ENCODE peak calls at places on chromosomes 4 and X, in five cellular contexts. J, D, O, P and Y are unnamed samples.

GRCh38 chr4:88341227-88342192 is 37.1 kb upstream of the HERC6 start:
- DNase-seq in J (no peak), D (peak), O (peak), P (no peak), Y (no peak)

GRCh38 chrX:85611926-85612325 is 232.5 kb upstream of the POF1B start:
- DNase-seq in J (no peak), D (no peak), O (no peak), P (no peak), Y (no peak)

GRCh38 chr4:140150886-140151699 is 2.9 kb downstream of the MAML3 start:
- DNase-seq in J (no peak), D (no peak), O (peak), P (peak), Y (peak)

GRCh38 chr4:122548452-122548851 is 72.4 kb downstream of the IL21 start:
- DNase-seq in J (no peak), D (no peak), O (no peak), P (peak), Y (no peak)

GRCh38 chr4:1727117-1728031 is 6.1 kb downstream of the TACC3 start:
- DNase-seq in J (no peak), D (no peak), O (peak), P (no peak), Y (no peak)

GRCh38 chr4:87014284-87014782 is 79.5 kb downstream of the AFF1 start:
- DNase-seq in J (no peak), D (no peak), O (no peak), P (no peak), Y (no peak)

GRCh38 chr4:186297013-186297645 is 31.1 kb downstream of the F11 start:
- DNase-seq in J (no peak), D (peak), O (peak), P (no peak), Y (no peak)

GRCh38 chr4:40194602-40195161 is 2.1 kb upstream of the RHOH start:
- DNase-seq in J (no peak), D (no peak), O (no peak), P (peak), Y (peak)

GRCh38 chr4:68654946-68655721 is 15.3 kb downstream of the UGT2B15 start:
- DNase-seq in J (no peak), D (no peak), O (no peak), P (no peak), Y (no peak)

GRCh38 chrX:110086916-110087484 is 84.1 kb downstream of the TMEM164 start:
- DNase-seq in J (no peak), D (peak), O (peak), P (no peak), Y (no peak)

GRCh38 chrX:27186671-27187070 is 276.5 kb downstream of the PPP4R3C start:
- DNase-seq in J (no peak), D (no peak), O (no peak), P (peak), Y (no peak)

GRCh38 chrX:128106630-128107029 is 54.4 kb upstream of the ACTRT1 start:
- DNase-seq in J (no peak), D (no peak), O (no peak), P (no peak), Y (no peak)

GRCh38 chr4:139099366-139099982 is 77.5 kb downstream of the ELF2 start:
- DNase-seq in J (peak), D (no peak), O (peak), P (peak), Y (peak)

GRCh38 chr4:139658185-139658584 is 7.4 kb upstream of the MGST2 start:
- DNase-seq in J (no peak), D (no peak), O (no peak), P (peak), Y (no peak)

GRCh38 chr4:71229477-71230257 is 109.2 kb upstream of the SLC4A4 start:
- DNase-seq in J (no peak), D (no peak), O (peak), P (no peak), Y (no peak)

GRCh38 chr4:10074767-10075105 is 41.9 kb downstream of the WDR1 start:
- DNase-seq in J (no peak), D (no peak), O (peak), P (no peak), Y (no peak)

GRCh38 chr4:81032174-81032551 is 1.7 kb downstream of the BMP3 start:
- DNase-seq in J (no peak), D (no peak), O (no peak), P (no peak), Y (no peak)

GRCh38 chrX:85391185-85391878 is 11.9 kb upstream of the POF1B start:
- DNase-seq in J (no peak), D (no peak), O (no peak), P (no peak), Y (no peak)

GRCh38 chrX:8845060-8845459 is 43.9 kb upstream of the FAM9A start:
- DNase-seq in J (no peak), D (no peak), O (peak), P (no peak), Y (no peak)

GRCh38 chrX:8897259-8897658 is 96.1 kb upstream of the FAM9A start:
- DNase-seq in J (no peak), D (no peak), O (no peak), P (no peak), Y (no peak)

GRCh38 chr4:7291372-7292135 is 99.2 kb downstream of the SORCS2 start:
- DNase-seq in J (no peak), D (no peak), O (no peak), P (no peak), Y (no peak)

GRCh38 chr4:2413821-2414610 is 4.4 kb downstream of the ZFYVE28 start:
- DNase-seq in J (no peak), D (no peak), O (no peak), P (peak), Y (no peak)

GRCh38 chr4:186701273-186701672 is 22.4 kb downstream of the FAT1 start:
- DNase-seq in J (no peak), D (no peak), O (peak), P (no peak), Y (no peak)